ENCODE peak calls at places on chromosomes 7 and 10, in nine cellular contexts. One of them, this sample, is unnamed. For H4K20me1, the result is how much of the 10 kb centered on the place peaks cover.

GRCh38 chr7:42883950-42884349 is 27.9 kb downstream of the C7orf25 start:
- DNase-seq in hepatocyte: no peak
- DNase-seq in PC-9: no peak
- DNase-seq in astrocyte: peak
- DNase-seq in fibroblast of lung: peak
- DNase-seq in GM23248: no peak
- DNase-seq in GM12878: no peak
- DNase-seq in mammary epithelial cell: peak
- DNase-seq in OCI-LY7: peak
- DNase-seq in this sample: no peak

GRCh38 chr7:20172736-20173334 is 44.3 kb downstream of the MACC1 start:
- DNase-seq in hepatocyte: peak
- DNase-seq in PC-9: peak
- DNase-seq in astrocyte: peak
- DNase-seq in fibroblast of lung: peak
- DNase-seq in GM23248: peak
- DNase-seq in GM12878: no peak
- DNase-seq in mammary epithelial cell: peak
- DNase-seq in OCI-LY7: peak
- DNase-seq in this sample: peak

GRCh38 chr7:91112902-91113321 is 151.3 kb upstream of the FZD1 start:
- DNase-seq in hepatocyte: no peak
- DNase-seq in PC-9: no peak
- DNase-seq in astrocyte: peak
- DNase-seq in fibroblast of lung: peak
- DNase-seq in GM23248: no peak
- DNase-seq in GM12878: no peak
- DNase-seq in mammary epithelial cell: no peak
- DNase-seq in OCI-LY7: no peak
- DNase-seq in this sample: no peak

GRCh38 chr10:132001238-132001977 is 19.7 kb upstream of the BNIP3 start:
- DNase-seq in hepatocyte: no peak
- DNase-seq in PC-9: no peak
- DNase-seq in astrocyte: peak
- DNase-seq in fibroblast of lung: peak
- DNase-seq in GM23248: no peak
- DNase-seq in GM12878: no peak
- DNase-seq in mammary epithelial cell: no peak
- DNase-seq in OCI-LY7: no peak
- DNase-seq in this sample: no peak

GRCh38 chr10:12443026-12443425 is 93.7 kb downstream of the CAMK1D start:
- DNase-seq in hepatocyte: no peak
- DNase-seq in PC-9: no peak
- DNase-seq in astrocyte: no peak
- DNase-seq in fibroblast of lung: no peak
- DNase-seq in GM23248: no peak
- DNase-seq in GM12878: no peak
- DNase-seq in mammary epithelial cell: no peak
- DNase-seq in OCI-LY7: no peak
- DNase-seq in this sample: no peak

GRCh38 chr7:120553497-120553896 is 280.5 kb downstream of the KCND2 start:
- DNase-seq in hepatocyte: no peak
- DNase-seq in PC-9: no peak
- DNase-seq in astrocyte: no peak
- DNase-seq in fibroblast of lung: no peak
- DNase-seq in GM23248: no peak
- DNase-seq in GM12878: no peak
- DNase-seq in mammary epithelial cell: no peak
- DNase-seq in OCI-LY7: no peak
- DNase-seq in this sample: no peak

GRCh38 chr10:62512732-62513475 is 138.7 kb downstream of the ZNF365 start:
- DNase-seq in hepatocyte: no peak
- DNase-seq in PC-9: no peak
- DNase-seq in astrocyte: peak
- DNase-seq in fibroblast of lung: peak
- DNase-seq in GM23248: peak
- DNase-seq in GM12878: no peak
- DNase-seq in mammary epithelial cell: peak
- DNase-seq in OCI-LY7: no peak
- DNase-seq in this sample: no peak

GRCh38 chr10:31299119-31299518 is 19.9 kb upstream of the ZEB1 start:
- DNase-seq in hepatocyte: no peak
- DNase-seq in PC-9: peak
- DNase-seq in astrocyte: no peak
- DNase-seq in fibroblast of lung: peak
- DNase-seq in GM23248: no peak
- DNase-seq in GM12878: no peak
- DNase-seq in mammary epithelial cell: peak
- DNase-seq in OCI-LY7: no peak
- DNase-seq in this sample: no peak

GRCh38 chr7:27171636-27172387 is 2.3 kb downstream of the HOXA10 start:
- DNase-seq in hepatocyte: no peak
- DNase-seq in PC-9: no peak
- DNase-seq in astrocyte: no peak
- DNase-seq in fibroblast of lung: no peak
- DNase-seq in GM23248: peak
- DNase-seq in GM12878: no peak
- DNase-seq in mammary epithelial cell: peak
- DNase-seq in OCI-LY7: no peak
- DNase-seq in this sample: no peak

GRCh38 chr7:112184455-112184854 is 21.7 kb downstream of the DOCK4 start:
- DNase-seq in hepatocyte: no peak
- DNase-seq in PC-9: no peak
- DNase-seq in astrocyte: no peak
- DNase-seq in fibroblast of lung: no peak
- DNase-seq in GM23248: no peak
- DNase-seq in GM12878: no peak
- DNase-seq in mammary epithelial cell: no peak
- DNase-seq in OCI-LY7: no peak
- DNase-seq in this sample: no peak

GRCh38 chr7:112185005-112185834 is 21.0 kb downstream of the DOCK4 start:
- DNase-seq in hepatocyte: no peak
- DNase-seq in PC-9: no peak
- DNase-seq in astrocyte: no peak
- DNase-seq in fibroblast of lung: no peak
- DNase-seq in GM23248: no peak
- DNase-seq in GM12878: no peak
- DNase-seq in mammary epithelial cell: no peak
- DNase-seq in OCI-LY7: no peak
- DNase-seq in this sample: no peak

GRCh38 chr7:112186300-112186699 is 19.9 kb downstream of the DOCK4 start:
- DNase-seq in hepatocyte: no peak
- DNase-seq in PC-9: no peak
- DNase-seq in astrocyte: no peak
- DNase-seq in fibroblast of lung: no peak
- DNase-seq in GM23248: no peak
- DNase-seq in GM12878: no peak
- DNase-seq in mammary epithelial cell: no peak
- DNase-seq in OCI-LY7: no peak
- DNase-seq in this sample: no peak

GRCh38 chr7:112182749-112183148 is 23.4 kb downstream of the DOCK4 start:
- DNase-seq in hepatocyte: peak
- DNase-seq in PC-9: no peak
- DNase-seq in astrocyte: no peak
- DNase-seq in fibroblast of lung: no peak
- DNase-seq in GM23248: no peak
- DNase-seq in GM12878: no peak
- DNase-seq in mammary epithelial cell: no peak
- DNase-seq in OCI-LY7: no peak
- DNase-seq in this sample: no peak

GRCh38 chr7:112183266-112183665 is 22.9 kb downstream of the DOCK4 start:
- DNase-seq in hepatocyte: no peak
- DNase-seq in PC-9: no peak
- DNase-seq in astrocyte: no peak
- DNase-seq in fibroblast of lung: no peak
- DNase-seq in GM23248: no peak
- DNase-seq in GM12878: no peak
- DNase-seq in mammary epithelial cell: no peak
- DNase-seq in OCI-LY7: no peak
- DNase-seq in this sample: no peak
- H4K20me1 ChIP-seq in hepatocyte: under half
- H4K20me1 ChIP-seq in PC-9: under half
- H4K20me1 ChIP-seq in astrocyte: under half
- H4K20me1 ChIP-seq in fibroblast of lung: under half
- H4K20me1 ChIP-seq in GM23248: under half
- H4K20me1 ChIP-seq in GM12878: under half
- H4K20me1 ChIP-seq in mammary epithelial cell: under half
- H4K20me1 ChIP-seq in OCI-LY7: under half
- H4K20me1 ChIP-seq in this sample: under half

GRCh38 chr7:45057853-45058252 is 30.9 kb downstream of the NACAD start:
- DNase-seq in hepatocyte: no peak
- DNase-seq in PC-9: peak
- DNase-seq in astrocyte: no peak
- DNase-seq in fibroblast of lung: no peak
- DNase-seq in GM23248: no peak
- DNase-seq in GM12878: no peak
- DNase-seq in mammary epithelial cell: no peak
- DNase-seq in OCI-LY7: no peak
- DNase-seq in this sample: no peak

GRCh38 chr7:45064047-45064725 is 24.6 kb downstream of the NACAD start:
- DNase-seq in hepatocyte: no peak
- DNase-seq in PC-9: no peak
- DNase-seq in astrocyte: no peak
- DNase-seq in fibroblast of lung: no peak
- DNase-seq in GM23248: no peak
- DNase-seq in GM12878: no peak
- DNase-seq in mammary epithelial cell: no peak
- DNase-seq in OCI-LY7: no peak
- DNase-seq in this sample: no peak

GRCh38 chr7:45061352-45061751 is 27.4 kb downstream of the NACAD start:
- DNase-seq in hepatocyte: no peak
- DNase-seq in PC-9: no peak
- DNase-seq in astrocyte: no peak
- DNase-seq in fibroblast of lung: no peak
- DNase-seq in GM23248: no peak
- DNase-seq in GM12878: no peak
- DNase-seq in mammary epithelial cell: no peak
- DNase-seq in OCI-LY7: no peak
- DNase-seq in this sample: no peak

GRCh38 chr7:45061807-45062206 is 27.0 kb downstream of the NACAD start:
- DNase-seq in hepatocyte: no peak
- DNase-seq in PC-9: no peak
- DNase-seq in astrocyte: no peak
- DNase-seq in fibroblast of lung: no peak
- DNase-seq in GM23248: no peak
- DNase-seq in GM12878: no peak
- DNase-seq in mammary epithelial cell: no peak
- DNase-seq in OCI-LY7: no peak
- DNase-seq in this sample: no peak

DNA sequence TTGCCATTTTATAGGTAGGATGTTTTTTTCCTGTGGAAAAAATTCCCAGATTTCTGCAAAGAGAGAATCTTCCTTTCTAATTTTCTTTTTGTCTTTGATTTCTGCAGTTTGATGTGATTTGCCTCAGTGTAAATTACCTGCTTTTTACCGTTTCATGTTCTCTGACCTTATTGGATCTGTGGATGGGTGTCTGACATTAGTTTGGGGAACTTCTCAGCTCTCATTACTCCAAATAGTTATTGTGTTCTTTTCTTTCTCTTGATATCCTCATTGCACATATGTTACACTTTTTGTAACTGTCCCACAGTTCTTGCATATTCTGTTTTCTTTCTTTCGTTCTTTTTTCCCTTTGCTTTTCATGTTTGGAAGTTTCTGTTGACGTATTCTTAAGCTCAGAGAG is 28.5 kb downstream of the NACAD start:
- DNase-seq in hepatocyte: no peak
- DNase-seq in PC-9: no peak
- DNase-seq in astrocyte: no peak
- DNase-seq in fibroblast of lung: no peak
- DNase-seq in GM23248: no peak
- DNase-seq in GM12878: no peak
- DNase-seq in mammary epithelial cell: no peak
- DNase-seq in OCI-LY7: no peak
- DNase-seq in this sample: no peak
- H4K20me1 ChIP-seq in hepatocyte: under half
- H4K20me1 ChIP-seq in PC-9: under half
- H4K20me1 ChIP-seq in astrocyte: half or more
- H4K20me1 ChIP-seq in fibroblast of lung: under half
- H4K20me1 ChIP-seq in GM23248: under half
- H4K20me1 ChIP-seq in GM12878: under half
- H4K20me1 ChIP-seq in mammary epithelial cell: under half
- H4K20me1 ChIP-seq in OCI-LY7: under half
- H4K20me1 ChIP-seq in this sample: half or more

DNA sequence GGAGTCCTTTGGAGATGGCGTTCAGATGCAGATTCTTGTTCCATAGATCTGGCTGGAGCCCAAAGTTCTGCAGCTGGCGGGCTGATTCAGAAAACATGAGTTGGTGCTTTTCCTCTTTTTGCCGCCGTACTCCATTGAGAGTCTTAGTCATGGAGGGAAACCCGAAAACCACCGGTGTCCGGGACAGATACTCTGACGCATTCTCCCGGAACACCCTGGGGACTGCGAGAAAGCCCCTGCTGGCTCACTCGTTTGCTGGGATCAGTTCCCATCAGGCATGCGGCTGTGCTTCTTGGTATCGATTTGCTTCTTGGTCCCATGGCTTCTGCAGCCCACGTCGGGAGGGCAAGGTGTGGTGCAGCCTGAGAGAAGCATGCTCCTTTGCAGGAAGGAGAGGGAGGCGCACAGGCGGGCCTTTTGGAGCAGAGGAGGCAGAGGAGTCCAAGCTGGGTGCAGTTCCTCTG is 30.8 kb upstream of the PFKFB3 start:
- DNase-seq in hepatocyte: no peak
- DNase-seq in PC-9: no peak
- DNase-seq in astrocyte: peak
- DNase-seq in fibroblast of lung: peak
- DNase-seq in GM23248: peak
- DNase-seq in GM12878: peak
- DNase-seq in mammary epithelial cell: no peak
- DNase-seq in OCI-LY7: no peak
- DNase-seq in this sample: no peak
- H4K20me1 ChIP-seq in hepatocyte: under half
- H4K20me1 ChIP-seq in PC-9: under half
- H4K20me1 ChIP-seq in astrocyte: half or more
- H4K20me1 ChIP-seq in fibroblast of lung: under half
- H4K20me1 ChIP-seq in GM23248: under half
- H4K20me1 ChIP-seq in GM12878: under half
- H4K20me1 ChIP-seq in mammary epithelial cell: under half
- H4K20me1 ChIP-seq in OCI-LY7: under half
- H4K20me1 ChIP-seq in this sample: half or more

DNA sequence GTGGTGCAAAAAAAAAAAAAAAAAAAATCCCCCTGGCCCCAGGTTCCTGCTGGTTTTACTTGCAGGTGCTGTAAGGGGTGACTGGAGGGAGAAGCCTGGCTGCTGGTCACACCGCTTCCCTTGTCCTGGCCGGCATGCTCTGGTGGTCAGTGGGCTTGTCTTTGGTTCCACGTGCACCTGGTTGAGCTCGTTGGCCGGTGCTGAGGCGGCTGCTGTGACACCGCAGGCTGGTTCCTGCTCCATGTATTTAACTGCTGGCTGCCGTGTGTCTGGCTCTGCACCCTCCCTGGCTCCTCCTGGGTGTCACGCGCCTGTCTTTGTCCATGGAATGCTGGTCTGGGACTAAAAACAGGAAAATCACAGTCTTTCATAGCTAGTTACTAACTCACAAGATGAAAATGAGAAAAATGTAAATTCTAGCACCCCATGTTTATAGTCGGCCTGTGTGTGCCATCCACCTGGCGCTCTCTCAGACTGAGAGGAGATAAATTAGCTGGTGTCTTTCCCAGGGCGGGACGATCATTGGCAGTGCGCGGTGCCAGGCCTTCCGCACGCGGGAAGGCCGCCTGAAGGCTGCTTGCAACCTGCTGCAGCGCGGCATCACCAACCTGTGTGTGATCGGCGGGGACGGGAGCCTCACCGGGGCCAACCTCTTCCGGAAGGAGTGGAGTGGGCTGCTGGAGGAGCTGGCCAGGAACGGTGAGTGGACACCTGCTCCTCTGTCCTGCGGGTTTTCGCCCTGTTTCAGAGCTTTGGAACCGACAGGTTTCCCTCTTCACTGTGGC is 33.7 kb downstream of the PFKP start:
- DNase-seq in hepatocyte: no peak
- DNase-seq in PC-9: no peak
- DNase-seq in astrocyte: no peak
- DNase-seq in fibroblast of lung: no peak
- DNase-seq in GM23248: no peak
- DNase-seq in GM12878: no peak
- DNase-seq in mammary epithelial cell: no peak
- DNase-seq in OCI-LY7: no peak
- DNase-seq in this sample: no peak
- H4K20me1 ChIP-seq in hepatocyte: under half
- H4K20me1 ChIP-seq in PC-9: under half
- H4K20me1 ChIP-seq in astrocyte: under half
- H4K20me1 ChIP-seq in fibroblast of lung: under half
- H4K20me1 ChIP-seq in GM23248: under half
- H4K20me1 ChIP-seq in GM12878: under half
- H4K20me1 ChIP-seq in mammary epithelial cell: under half
- H4K20me1 ChIP-seq in OCI-LY7: under half
- H4K20me1 ChIP-seq in this sample: half or more

This sample was measured in DND-41.